ENCODE peak calls at places on chromosomes 7 and 10, in seven cellular contexts. A, W, E, L, B, H and S are unnamed samples.

GRCh38 chr10:75326306-75326705 is 75.3 kb downstream of the ZNF503 start:
- DNase-seq in A (no peak), L (no peak), W (no peak), H (no peak), B (no peak), E (no peak), S (no peak)

GRCh38 chr7:88200793-88201192 is 19.0 kb downstream of the SRI start:
- DNase-seq in E (no peak), B (no peak), H (no peak), L (no peak), W (no peak), A (no peak), S (no peak)

GRCh38 chr10:96397902-96398301 is 39.1 kb upstream of the OPALIN start:
- DNase-seq in A (no peak), B (peak; percentile 8), E (no peak), W (no peak), H (no peak), L (no peak), S (no peak)

GRCh38 chr10:89846276-89846630 is 144.9 kb downstream of the KIF20B start:
- DNase-seq in H (peak; percentile 26), A (no peak), B (no peak), W (no peak), L (no peak), E (no peak), S (no peak)

GRCh38 chr10:119331031-119331430 is 123.7 kb downstream of the GRK5 start:
- DNase-seq in W (no peak), A (no peak), B (no peak), L (no peak), H (no peak), E (no peak), S (no peak)

GRCh38 chr7:19378340-19378704 is 233.1 kb upstream of the FERD3L start:
- DNase-seq in H (no peak), W (no peak), E (no peak), L (no peak), A (no peak), B (no peak), S (no peak)

GRCh38 chr7:116249969-116250553 is 39.7 kb downstream of the TES start:
- DNase-seq in E (peak; percentile 17), L (no peak), H (peak; percentile 76), B (no peak), W (peak; percentile 42), A (peak; percentile 48), S (no peak)

GRCh38 chr10:34781709-34782108 is 33.4 kb downstream of the PARD3 start:
- DNase-seq in H (no peak), E (no peak), W (no peak), B (no peak), A (no peak), L (no peak), S (no peak)

GRCh38 chr7:93028610-93029009 is 89.2 kb downstream of the SAMD9 start:
- DNase-seq in E (no peak), A (no peak), B (no peak), H (no peak), W (no peak), L (no peak), S (no peak)

GRCh38 chr7:101138149-101138870 is 11.4 kb downstream of the SERPINE1 start:
- DNase-seq in B (peak; percentile 94), W (peak; percentile 95), L (peak; percentile 80), E (peak; percentile 93), A (peak; percentile 90), H (peak; percentile 98), S (peak; percentile 80)

GRCh38 chr7:151666886-151667285 is 147.2 kb upstream of the RHEB start:
- DNase-seq in E (no peak), B (no peak), A (no peak), L (no peak), H (no peak), W (no peak), S (no peak)

GRCh38 chr10:101050206-101051069 is 11.4 kb upstream of the KAZALD1 start:
- DNase-seq in B (peak; percentile 74), L (peak; percentile 77), W (no peak), A (peak; percentile 66), H (peak; percentile 32), E (peak; percentile 77), S (peak; percentile 70)

GRCh38 chr10:3951993-3952392 is 167.0 kb upstream of the KLF6 start:
- DNase-seq in H (no peak), A (no peak), E (no peak), B (no peak), L (no peak), W (no peak), S (no peak)

GRCh38 chr10:116182426-116182825 is 90.6 kb downstream of the GFRA1 start:
- DNase-seq in W (no peak), B (no peak), E (no peak), L (no peak), H (no peak), A (no peak), S (no peak)

GRCh38 chr7:108190891-108191290 is 60.7 kb upstream of the LAMB4 start:
- DNase-seq in H (peak; percentile 62), B (no peak), W (no peak), A (no peak), E (no peak), L (no peak), S (no peak)

GRCh38 chr7:108197371-108198091 is 67.4 kb upstream of the LAMB4 start:
- DNase-seq in A (no peak), B (no peak), H (peak; percentile 15), L (no peak), E (no peak), W (no peak), S (no peak)

GRCh38 chr7:108193593-108194498 is 63.7 kb upstream of the LAMB4 start:
- DNase-seq in H (no peak), L (no peak), A (no peak), W (no peak), E (no peak), B (no peak), S (no peak)

GRCh38 chr7:108200326-108200725 is 70.2 kb upstream of the LAMB4 start:
- DNase-seq in W (no peak), A (no peak), L (no peak), H (peak; percentile 77), E (no peak), B (no peak), S (no peak)

DNA sequence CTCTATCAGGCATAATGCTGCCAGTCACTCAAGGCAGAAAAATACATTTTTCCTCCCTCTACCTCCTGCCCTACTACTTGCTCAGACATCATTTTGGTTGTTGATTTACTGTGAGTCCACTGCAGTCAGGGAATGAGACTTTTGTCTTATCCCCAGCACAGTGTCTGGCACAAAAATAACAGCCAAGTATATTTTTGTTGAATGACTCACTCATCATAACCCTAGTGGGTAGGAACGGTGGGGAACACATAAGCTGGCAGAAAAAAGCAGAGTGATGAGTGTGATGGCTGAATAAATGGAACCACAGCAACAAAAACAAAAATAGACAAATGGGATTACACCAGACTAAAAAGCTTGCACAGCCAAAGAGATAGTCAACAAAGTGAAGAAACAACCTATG is 65.8 kb upstream of the LAMB4 start:
- DNase-seq in W (peak; percentile 9), A (no peak), B (no peak), H (peak; percentile 70), E (no peak), L (no peak), S (no peak)
- TF ChIP-seq CTCF in W (no peak), A (no peak), B (no peak), H (no peak), E (no peak), L (no peak), S (no peak)

DNA sequence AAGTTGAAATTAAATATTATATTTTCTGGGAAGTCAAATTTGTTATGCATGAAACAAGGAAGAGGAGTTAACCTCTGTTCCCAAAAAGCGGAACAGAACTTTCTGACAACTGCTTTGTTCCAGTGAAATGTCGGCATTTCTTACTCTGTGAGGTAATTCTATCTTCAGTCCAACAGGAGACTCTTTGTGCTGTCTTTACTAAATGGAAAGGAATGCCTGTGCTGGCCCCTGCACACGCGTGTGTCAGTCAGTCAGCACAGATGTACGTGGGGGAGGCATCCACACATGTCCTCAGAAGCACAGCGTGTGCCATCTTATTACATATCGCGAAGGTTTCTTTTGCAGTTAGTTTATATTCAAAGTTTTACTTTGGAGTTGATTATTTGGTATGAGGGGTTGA is 37.5 kb downstream of the NET1 start:
- DNase-seq in L (no peak), E (peak; percentile 71), B (no peak), A (no peak), W (peak; percentile 83), H (peak; percentile 84), S (no peak)
- TF ChIP-seq CTCF in L (no peak), E (peak; percentile 12), B (peak; percentile 31), A (no peak), W (no peak), H (peak; percentile 21), S (no peak)

DNA sequence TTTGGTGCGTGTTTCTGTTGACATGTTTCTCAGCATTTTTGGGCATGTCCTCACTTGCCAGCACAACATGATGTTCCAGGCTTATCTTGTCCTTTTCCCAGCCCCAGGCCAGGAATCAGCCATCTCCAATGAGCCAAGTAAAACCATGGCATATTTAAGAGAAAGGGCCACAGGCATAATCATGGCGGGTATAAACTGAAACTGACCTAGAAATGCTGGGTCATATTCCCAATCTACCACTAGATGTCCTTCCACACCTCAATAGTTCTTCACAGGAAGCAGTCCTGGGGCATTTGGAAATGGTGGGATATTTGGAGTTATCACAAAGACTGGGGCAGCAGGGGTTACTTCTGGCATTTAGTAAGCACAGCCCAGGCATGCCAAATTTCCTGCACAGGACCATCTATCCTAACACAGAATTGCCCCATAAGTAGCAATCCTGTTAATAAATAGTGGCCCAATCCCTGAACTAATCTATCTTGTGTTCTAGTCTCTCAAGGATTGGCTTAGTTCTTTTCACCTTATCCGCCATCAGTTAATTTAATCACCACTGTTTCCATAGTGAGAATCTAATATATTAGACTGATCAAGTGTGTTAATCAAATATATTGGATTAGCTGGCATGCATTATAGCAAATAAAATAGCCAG is 101.6 kb downstream of the NPSR1 start:
- DNase-seq in W (peak; percentile 16), L (no peak), H (peak; percentile 43), E (peak; percentile 57), A (peak; percentile 37), B (no peak), S (no peak)
- TF ChIP-seq CTCF in W (peak; percentile 70), L (peak; percentile 35), H (peak; percentile 59), E (peak; percentile 52), A (peak; percentile 45), B (no peak), S (peak; percentile 39)

GRCh38 chr7:39413866-39414668 is 152.1 kb upstream of the YAE1 start:
- DNase-seq in E (peak; percentile 72), W (peak; percentile 40), L (peak; percentile 31), B (peak; percentile 67), H (peak; percentile 25), A (peak; percentile 81), S (peak; percentile 46)
- TF ChIP-seq CTCF in E (no peak), W (no peak), L (no peak), B (no peak), H (no peak), A (peak; percentile 13), S (no peak)

DNA sequence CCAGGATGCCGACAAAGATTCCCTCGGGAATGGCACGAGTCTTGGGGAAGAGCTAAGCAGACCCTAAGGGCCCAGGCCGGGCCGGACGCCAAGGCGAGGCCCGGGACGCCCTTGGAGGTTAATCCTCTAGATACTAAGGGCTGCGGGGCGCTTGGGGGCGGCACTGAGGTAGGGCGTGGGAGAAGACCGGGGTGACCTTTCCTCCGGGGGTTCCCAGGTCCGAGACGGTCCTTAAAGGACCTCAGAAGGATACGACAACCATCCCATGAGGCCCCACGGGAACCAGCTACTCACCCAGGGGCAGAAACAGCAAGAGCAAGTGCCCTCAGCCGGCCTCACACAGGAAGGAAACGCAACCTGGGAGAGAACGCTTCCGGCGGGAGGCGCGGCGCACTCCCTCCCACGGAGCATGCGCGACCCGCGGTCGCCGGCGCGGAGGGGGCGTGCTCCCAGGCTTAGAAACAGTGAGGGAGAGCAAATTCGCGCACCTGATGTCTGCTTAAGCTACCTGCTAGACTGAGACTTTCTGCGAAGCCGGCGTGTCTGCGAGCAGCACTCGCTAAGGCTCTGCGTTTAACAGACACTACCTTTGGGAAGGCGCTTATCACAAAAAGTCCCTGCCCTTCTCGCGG is at the start of gene ATAD1:
- DNase-seq in B (peak; percentile 89), E (peak; percentile 93), H (peak; percentile 72), A (peak; percentile 95), L (peak; percentile 90), W (peak; percentile 69), S (peak; percentile 93)
- TF ChIP-seq CTCF in B (no peak), E (peak; percentile 21), H (peak; percentile 17), A (peak; percentile 40), L (peak; percentile 26), W (no peak), S (no peak)